ENCODE peak calls at places on chromosomes 1 and 21, in five cellular contexts. I is lower lobe of right lung; X is CD8-positive, alpha-beta T cell; H is fibroblast of lung; N is brain microvascular endothelial cell. G is an unnamed sample.
A peak's percentile ranks its signal among the peaks of the same experiment; 100 is the strongest.

GRCh38 chr1:30743584-30744059 is 14.0 kb downstream of the LAPTM5 start:
- DNase-seq in I (no peak), X (peak; percentile 52), H (no peak), N (no peak), G (no peak)

GRCh38 chr21:39048574-39048973 is 134.7 kb downstream of the PSMG1 start:
- DNase-seq in I (no peak), X (no peak), H (peak; percentile 71), N (peak; percentile 43), G (no peak)

GRCh38 chr1:52613611-52614373 is 11.6 kb downstream of the GPX7 start:
- DNase-seq in I (no peak), X (no peak), H (no peak), N (no peak), G (no peak)

GRCh38 chr1:31843506-31843905 is 27.7 kb upstream of the SPOCD1 start:
- DNase-seq in I (no peak), X (no peak), H (peak; percentile 62), N (peak; percentile 32), G (no peak)

GRCh38 chr1:101259744-101260148 is 22.9 kb downstream of the S1PR1 start:
- DNase-seq in I (no peak), X (no peak), H (peak; percentile 80), N (no peak), G (no peak)

GRCh38 chr1:193971595-193971994 is 785.2 kb upstream of the B3GALT2 start:
- DNase-seq in I (no peak), X (no peak), H (peak; percentile 96), N (peak; percentile 90), G (no peak)

GRCh38 chr1:175434268-175434860 is 241.8 kb upstream of the KIAA0040 start:
- DNase-seq in I (no peak), X (no peak), H (no peak), N (no peak), G (no peak)

GRCh38 chr21:41437754-41438153 is 11.7 kb downstream of the MX1 start:
- DNase-seq in I (no peak), X (no peak), H (no peak), N (no peak), G (peak; percentile 29)

GRCh38 chr1:224107282-224107625 is 6.7 kb upstream of the FBXO28 start:
- DNase-seq in I (no peak), X (no peak), H (no peak), N (no peak), G (no peak)

GRCh38 chr1:116359871-116360270 is 13.2 kb upstream of the ATP1A1 start:
- DNase-seq in I (no peak), X (no peak), H (no peak), N (no peak), G (no peak)

GRCh38 chr1:147073062-147073432 is 99.2 kb downstream of the PRKAB2 start:
- DNase-seq in I (no peak), X (no peak), H (no peak), N (no peak), G (no peak)

GRCh38 chr1:207004931-207005830 is 27.4 kb downstream of the C1orf116 start:
- DNase-seq in I (peak; percentile 64), X (peak; percentile 9), H (peak; percentile 80), N (peak; percentile 69), G (no peak)

GRCh38 chr1:61301824-61302652 is 219.7 kb downstream of the NFIA start:
- DNase-seq in I (no peak), X (no peak), H (no peak), N (peak; percentile 77), G (no peak)

GRCh38 chr1:79614762-79615161 is 608.2 kb upstream of the ADGRL4 start:
- DNase-seq in I (no peak), X (no peak), H (peak; percentile 10), N (no peak), G (no peak)

GRCh38 chr1:41494351-41495170 is 10.1 kb upstream of the EDN2 start:
- DNase-seq in I (no peak), X (no peak), H (no peak), N (no peak), G (no peak)

GRCh38 chr1:41496080-41497055 is 11.9 kb upstream of the EDN2 start:
- DNase-seq in I (peak; percentile 93), X (no peak), H (peak; percentile 88), N (no peak), G (peak; percentile 95)

GRCh38 chr1:41497056-41497440 is 12.6 kb upstream of the EDN2 start:
- DNase-seq in I (no peak), X (no peak), H (no peak), N (no peak), G (no peak)

GRCh38 chr1:41493626-41494350 is 9.3 kb upstream of the EDN2 start:
- DNase-seq in I (no peak), X (no peak), H (no peak), N (no peak), G (no peak)

GRCh38 chr1:41495171-41495948 is 10.9 kb upstream of the EDN2 start:
- DNase-seq in I (peak; percentile 42), X (no peak), H (peak; percentile 48), N (no peak), G (no peak)
- TF ChIP-seq CTCF in I (no peak), X (no peak), H (peak; percentile 30), N (peak; percentile 62), G (no peak)

GRCh38 chr1:221777434-221778072 is 35.7 kb upstream of the DUSP10 start:
- DNase-seq in I (no peak), X (no peak), H (no peak), N (no peak), G (no peak)
- H3K4me3 ChIP-seq in I (no peak overlapping the region), X (peak overlapping the region; percentile 5), H (no peak overlapping the region), N (no peak overlapping the region), G (no peak overlapping the region)

GRCh38 chr21:45319461-45320211 is 31.9 kb upstream of the POFUT2 start:
- DNase-seq in I (no peak), X (no peak), H (peak; percentile 76), N (no peak), G (peak; percentile 94)

GRCh38 chr21:45316871-45317400 is 29.2 kb upstream of the POFUT2 start:
- DNase-seq in I (no peak), X (no peak), H (no peak), N (no peak), G (no peak)

GRCh38 chr21:45317401-45318145 is 29.9 kb upstream of the POFUT2 start:
- DNase-seq in I (no peak), X (no peak), H (peak; percentile 89), N (no peak), G (no peak)

GRCh38 chr21:45318556-45319341 is 31.1 kb upstream of the POFUT2 start:
- DNase-seq in I (peak; percentile 70), X (no peak), H (peak; percentile 52), N (no peak), G (peak; percentile 97)

DNA sequence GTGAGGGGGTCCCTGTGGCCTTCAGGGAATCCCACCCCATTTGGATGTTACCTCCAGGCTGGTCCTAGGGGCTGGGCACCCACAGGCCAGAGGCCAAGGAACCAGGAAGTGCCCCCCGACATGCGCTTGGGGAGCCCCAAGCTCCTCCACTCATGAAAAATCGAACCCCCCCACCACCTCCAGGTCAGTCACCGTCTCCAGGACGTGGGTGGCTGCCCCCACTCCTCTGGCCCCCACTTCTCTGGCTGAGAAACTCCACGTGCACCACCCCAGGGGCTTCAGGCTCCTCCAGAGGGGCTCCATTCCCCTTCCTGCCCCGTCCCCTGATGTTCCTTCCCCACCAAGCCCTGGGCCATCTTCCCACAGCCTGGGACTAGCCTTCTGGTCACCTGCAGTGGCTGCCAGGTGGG is 30.5 kb upstream of the POFUT2 start:
- DNase-seq in I (no peak), X (no peak), H (no peak), N (no peak), G (no peak)
- H3K27ac ChIP-seq in I (peak overlapping the region; percentile 86), X (no peak overlapping the region), H (peak overlapping the region; percentile 81), N (peak overlapping the region; percentile 68), G (peak overlapping the region; percentile 92)

GRCh38 chr1:66360285-66360724 is 173.6 kb upstream of the SGIP1 start:
- DNase-seq in I (no peak), X (no peak), H (no peak), N (no peak), G (no peak)
- TF ChIP-seq CTCF in I (no peak), X (peak; percentile 21), H (no peak), N (peak; percentile 32), G (no peak)

GRCh38 chr1:204359474-204360255 is at the start of gene PLEKHA6:
- DNase-seq in I (no peak), X (no peak), H (peak; percentile 33), N (no peak), G (no peak)
- H3K4me3 ChIP-seq in I (no peak within 1 kb of the TSS), X (no peak within 1 kb of the TSS), H (peak within 1 kb of the TSS; percentile 3), N (no peak within 1 kb of the TSS), G (no peak within 1 kb of the TSS)

GRCh38 chr1:88333301-88333700 is 350.8 kb upstream of the PKN2 start:
- DNase-seq in I (no peak), X (no peak), H (no peak), N (no peak), G (no peak)

GRCh38 chr1:88330201-88330600 is 353.9 kb upstream of the PKN2 start:
- DNase-seq in I (no peak), X (no peak), H (no peak), N (no peak), G (no peak)

GRCh38 chr1:88327391-88328267 is 356.4 kb upstream of the PKN2 start:
- DNase-seq in I (no peak), X (no peak), H (peak; percentile 95), N (peak; percentile 57), G (no peak)
- H3K27ac ChIP-seq in I (no peak overlapping the region), X (no peak overlapping the region), H (no peak overlapping the region), N (no peak overlapping the region), G (no peak overlapping the region)

GRCh38 chr1:38129473-38129872 is 82.9 kb upstream of the POU3F1 start:
- DNase-seq in I (no peak), X (no peak), H (no peak), N (no peak), G (no peak)
- TF ChIP-seq CTCF in I (no peak), X (no peak), H (no peak), N (peak; percentile 27), G (no peak)

G was measured in coronary artery.